ENCODE peak calls at places on chromosomes 2 and 18, in nine cellular contexts. One of them, this sample, is unnamed.

GRCh38 chr18:4352746-4353522 is 102.2 kb downstream of the DLGAP1 start:
- DNase-seq in MCF 10A: no peak
- DNase-seq in neural progenitor cell: peak
- DNase-seq in foreskin fibroblast: no peak
- DNase-seq in CD8-positive, alpha-beta T cell: no peak
- DNase-seq in thoracic aorta: no peak
- DNase-seq in GM12878: no peak
- DNase-seq in fibroblast of the aortic adventitia: no peak
- DNase-seq in RWPE1: no peak
- DNase-seq in this sample: no peak

GRCh38 chr2:102664439-102665042 is 45.2 kb downstream of the SLC9A2 start:
- DNase-seq in RWPE1: peak
- DNase-seq in thoracic aorta: no peak
- DNase-seq in CD8-positive, alpha-beta T cell: no peak
- DNase-seq in foreskin fibroblast: no peak
- DNase-seq in MCF 10A: peak
- DNase-seq in neural progenitor cell: no peak
- DNase-seq in GM12878: peak
- DNase-seq in fibroblast of the aortic adventitia: peak
- DNase-seq in this sample: peak

GRCh38 chr18:41324020-41324791 is 630.8 kb upstream of the PIK3C3 start:
- DNase-seq in fibroblast of the aortic adventitia: no peak
- DNase-seq in neural progenitor cell: no peak
- DNase-seq in thoracic aorta: no peak
- DNase-seq in foreskin fibroblast: peak
- DNase-seq in RWPE1: no peak
- DNase-seq in CD8-positive, alpha-beta T cell: no peak
- DNase-seq in MCF 10A: no peak
- DNase-seq in GM12878: no peak
- DNase-seq in this sample: no peak

GRCh38 chr2:197599285-197599965 is 76.0 kb downstream of the RFTN2 start:
- DNase-seq in GM12878: no peak
- DNase-seq in MCF 10A: peak
- DNase-seq in CD8-positive, alpha-beta T cell: peak
- DNase-seq in foreskin fibroblast: no peak
- DNase-seq in thoracic aorta: no peak
- DNase-seq in neural progenitor cell: peak
- DNase-seq in fibroblast of the aortic adventitia: peak
- DNase-seq in RWPE1: peak
- DNase-seq in this sample: peak

GRCh38 chr18:8635087-8635486 is 25.9 kb downstream of the RAB12 start:
- DNase-seq in GM12878: no peak
- DNase-seq in neural progenitor cell: no peak
- DNase-seq in MCF 10A: no peak
- DNase-seq in thoracic aorta: no peak
- DNase-seq in foreskin fibroblast: no peak
- DNase-seq in fibroblast of the aortic adventitia: peak
- DNase-seq in CD8-positive, alpha-beta T cell: no peak
- DNase-seq in RWPE1: no peak
- DNase-seq in this sample: no peak

GRCh38 chr2:128738446-128739110 is 419.9 kb upstream of the HS6ST1 start:
- DNase-seq in CD8-positive, alpha-beta T cell: no peak
- DNase-seq in RWPE1: no peak
- DNase-seq in foreskin fibroblast: no peak
- DNase-seq in neural progenitor cell: no peak
- DNase-seq in thoracic aorta: no peak
- DNase-seq in fibroblast of the aortic adventitia: no peak
- DNase-seq in GM12878: no peak
- DNase-seq in MCF 10A: no peak
- DNase-seq in this sample: no peak

GRCh38 chr2:29130295-29130694 is 15.1 kb downstream of the CLIP4 start:
- DNase-seq in GM12878: no peak
- DNase-seq in RWPE1: peak
- DNase-seq in thoracic aorta: no peak
- DNase-seq in foreskin fibroblast: peak
- DNase-seq in CD8-positive, alpha-beta T cell: no peak
- DNase-seq in neural progenitor cell: no peak
- DNase-seq in MCF 10A: peak
- DNase-seq in fibroblast of the aortic adventitia: peak
- DNase-seq in this sample: no peak

GRCh38 chr2:64354857-64355680 is 98.9 kb upstream of the LGALSL start:
- DNase-seq in foreskin fibroblast: peak
- DNase-seq in CD8-positive, alpha-beta T cell: no peak
- DNase-seq in neural progenitor cell: no peak
- DNase-seq in thoracic aorta: no peak
- DNase-seq in MCF 10A: peak
- DNase-seq in GM12878: no peak
- DNase-seq in fibroblast of the aortic adventitia: peak
- DNase-seq in RWPE1: peak
- DNase-seq in this sample: no peak

GRCh38 chr2:101197215-101197745 is 46.1 kb upstream of the TBC1D8 start:
- DNase-seq in GM12878: no peak
- DNase-seq in thoracic aorta: no peak
- DNase-seq in CD8-positive, alpha-beta T cell: no peak
- DNase-seq in MCF 10A: no peak
- DNase-seq in neural progenitor cell: no peak
- DNase-seq in fibroblast of the aortic adventitia: peak
- DNase-seq in RWPE1: no peak
- DNase-seq in foreskin fibroblast: no peak
- DNase-seq in this sample: no peak

GRCh38 chr18:3226048-3226447 is 6.3 kb upstream of the MYOM1 start:
- DNase-seq in MCF 10A: no peak
- DNase-seq in GM12878: no peak
- DNase-seq in RWPE1: no peak
- DNase-seq in neural progenitor cell: no peak
- DNase-seq in foreskin fibroblast: no peak
- DNase-seq in CD8-positive, alpha-beta T cell: no peak
- DNase-seq in fibroblast of the aortic adventitia: no peak
- DNase-seq in thoracic aorta: no peak
- DNase-seq in this sample: no peak

GRCh38 chr2:101007415-101008345 is 5.6 kb downstream of the RPL31 start:
- DNase-seq in MCF 10A: no peak
- DNase-seq in CD8-positive, alpha-beta T cell: no peak
- DNase-seq in fibroblast of the aortic adventitia: no peak
- DNase-seq in GM12878: no peak
- DNase-seq in neural progenitor cell: no peak
- DNase-seq in thoracic aorta: no peak
- DNase-seq in RWPE1: no peak
- DNase-seq in foreskin fibroblast: no peak
- DNase-seq in this sample: no peak

GRCh38 chr2:28661589-28662001 is 90.0 kb upstream of the PPP1CB start:
- DNase-seq in RWPE1: peak
- DNase-seq in GM12878: no peak
- DNase-seq in foreskin fibroblast: peak
- DNase-seq in thoracic aorta: no peak
- DNase-seq in neural progenitor cell: no peak
- DNase-seq in MCF 10A: peak
- DNase-seq in fibroblast of the aortic adventitia: peak
- DNase-seq in CD8-positive, alpha-beta T cell: no peak
- DNase-seq in this sample: no peak

DNA sequence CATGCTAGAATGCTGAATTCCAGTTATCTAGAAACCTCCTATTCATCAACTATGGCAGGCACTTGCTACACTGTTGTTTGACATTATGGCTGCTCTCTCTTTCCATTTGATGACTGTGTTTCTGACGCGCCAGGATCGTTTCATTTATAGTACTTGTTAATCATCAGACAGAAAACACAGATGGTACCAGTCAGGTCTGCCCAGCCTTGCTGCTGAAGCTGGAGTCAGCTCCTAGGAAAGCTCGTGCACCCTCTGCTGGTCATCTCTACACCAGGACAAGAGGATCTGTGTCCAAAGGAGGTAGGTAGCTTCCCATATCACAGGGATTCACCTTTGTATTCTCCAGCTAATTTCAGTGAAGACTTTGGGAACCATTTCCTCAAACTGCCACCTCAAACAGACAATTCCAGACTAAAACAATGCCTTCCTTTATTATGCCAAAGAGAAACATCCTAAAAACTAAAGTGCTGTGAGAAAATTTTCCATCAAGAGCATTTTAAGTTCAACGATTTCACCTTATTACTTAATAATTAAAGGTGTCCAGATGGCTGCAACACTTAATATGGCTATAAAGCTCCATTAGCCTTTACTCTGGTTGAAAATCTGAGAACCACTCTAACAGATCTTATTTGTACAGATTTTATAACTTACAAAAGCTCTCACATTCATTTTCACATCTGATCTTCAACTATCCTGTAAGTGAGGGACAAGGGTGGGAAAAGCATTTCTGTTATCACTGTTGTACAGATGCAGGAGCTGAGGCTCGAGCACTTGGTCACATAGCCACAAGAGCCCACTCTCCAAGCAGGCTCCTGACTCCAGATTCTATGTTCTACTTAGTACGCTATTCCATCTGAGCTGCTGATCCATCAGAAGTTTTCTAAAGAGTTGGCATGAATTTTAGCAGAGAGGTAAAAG is 17.5 kb downstream of the METTL8 start:
- DNase-seq in fibroblast of the aortic adventitia: peak
- DNase-seq in neural progenitor cell: peak
- DNase-seq in RWPE1: peak
- DNase-seq in CD8-positive, alpha-beta T cell: peak
- DNase-seq in MCF 10A: peak
- DNase-seq in foreskin fibroblast: peak
- DNase-seq in GM12878: peak
- DNase-seq in thoracic aorta: peak
- DNase-seq in this sample: peak
- TF ChIP-seq CTCF in fibroblast of the aortic adventitia: peak
- TF ChIP-seq CTCF in neural progenitor cell: peak
- TF ChIP-seq CTCF in RWPE1: peak
- TF ChIP-seq CTCF in CD8-positive, alpha-beta T cell: peak
- TF ChIP-seq CTCF in MCF 10A: peak
- TF ChIP-seq CTCF in foreskin fibroblast: peak
- TF ChIP-seq CTCF in GM12878: peak
- TF ChIP-seq CTCF in thoracic aorta: peak
- TF ChIP-seq CTCF in this sample: peak

DNA sequence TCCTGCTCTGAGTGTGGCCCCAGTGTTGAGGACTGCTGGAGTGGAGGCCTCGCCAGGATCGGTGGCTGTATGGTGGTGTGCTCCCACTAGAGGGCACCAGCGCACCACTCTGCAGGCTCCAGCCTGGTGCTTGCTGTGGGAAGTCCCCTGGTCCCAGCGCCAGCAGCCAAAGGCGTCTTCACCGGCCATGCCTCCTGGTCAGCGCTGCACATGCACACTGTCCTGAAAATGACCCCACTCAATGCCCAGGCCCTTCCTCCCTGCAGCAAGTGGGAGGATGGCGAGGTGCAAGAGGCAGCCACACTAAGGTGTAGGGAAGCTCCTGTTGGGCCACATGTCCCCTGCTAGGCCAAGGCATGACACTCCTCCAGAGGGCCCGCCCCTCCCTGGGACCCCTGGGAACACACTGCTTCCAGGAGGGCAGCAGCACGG is 136.5 kb downstream of the CTIF start:
- DNase-seq in GM12878: peak
- DNase-seq in fibroblast of the aortic adventitia: peak
- DNase-seq in RWPE1: peak
- DNase-seq in foreskin fibroblast: peak
- DNase-seq in CD8-positive, alpha-beta T cell: peak
- DNase-seq in MCF 10A: peak
- DNase-seq in neural progenitor cell: peak
- DNase-seq in thoracic aorta: peak
- DNase-seq in this sample: peak
- TF ChIP-seq CTCF in GM12878: peak
- TF ChIP-seq CTCF in fibroblast of the aortic adventitia: peak
- TF ChIP-seq CTCF in RWPE1: peak
- TF ChIP-seq CTCF in foreskin fibroblast: peak
- TF ChIP-seq CTCF in CD8-positive, alpha-beta T cell: peak
- TF ChIP-seq CTCF in MCF 10A: peak
- TF ChIP-seq CTCF in neural progenitor cell: peak
- TF ChIP-seq CTCF in thoracic aorta: peak
- TF ChIP-seq CTCF in this sample: peak

GRCh38 chr2:73828818-73829570 is at the start of gene STAMBP:
- DNase-seq in CD8-positive, alpha-beta T cell: peak
- DNase-seq in neural progenitor cell: peak
- DNase-seq in thoracic aorta: peak
- DNase-seq in fibroblast of the aortic adventitia: peak
- DNase-seq in RWPE1: peak
- DNase-seq in MCF 10A: peak
- DNase-seq in foreskin fibroblast: peak
- DNase-seq in GM12878: peak
- DNase-seq in this sample: peak

GRCh38 chr2:73828389-73828817 is 358 bp upstream of the STAMBP start:
- DNase-seq in neural progenitor cell: no peak
- DNase-seq in foreskin fibroblast: no peak
- DNase-seq in thoracic aorta: no peak
- DNase-seq in CD8-positive, alpha-beta T cell: no peak
- DNase-seq in MCF 10A: no peak
- DNase-seq in RWPE1: no peak
- DNase-seq in GM12878: no peak
- DNase-seq in fibroblast of the aortic adventitia: no peak
- DNase-seq in this sample: no peak

GRCh38 chr2:73827660-73828388 is 937 bp upstream of the STAMBP start:
- DNase-seq in MCF 10A: no peak
- DNase-seq in CD8-positive, alpha-beta T cell: no peak
- DNase-seq in GM12878: no peak
- DNase-seq in neural progenitor cell: no peak
- DNase-seq in foreskin fibroblast: no peak
- DNase-seq in fibroblast of the aortic adventitia: no peak
- DNase-seq in thoracic aorta: no peak
- DNase-seq in RWPE1: no peak
- DNase-seq in this sample: no peak

GRCh38 chr2:73825408-73825807 is 3.4 kb upstream of the STAMBP start:
- DNase-seq in MCF 10A: no peak
- DNase-seq in foreskin fibroblast: peak
- DNase-seq in neural progenitor cell: no peak
- DNase-seq in fibroblast of the aortic adventitia: no peak
- DNase-seq in thoracic aorta: no peak
- DNase-seq in RWPE1: no peak
- DNase-seq in CD8-positive, alpha-beta T cell: no peak
- DNase-seq in GM12878: no peak
- DNase-seq in this sample: no peak

DNA sequence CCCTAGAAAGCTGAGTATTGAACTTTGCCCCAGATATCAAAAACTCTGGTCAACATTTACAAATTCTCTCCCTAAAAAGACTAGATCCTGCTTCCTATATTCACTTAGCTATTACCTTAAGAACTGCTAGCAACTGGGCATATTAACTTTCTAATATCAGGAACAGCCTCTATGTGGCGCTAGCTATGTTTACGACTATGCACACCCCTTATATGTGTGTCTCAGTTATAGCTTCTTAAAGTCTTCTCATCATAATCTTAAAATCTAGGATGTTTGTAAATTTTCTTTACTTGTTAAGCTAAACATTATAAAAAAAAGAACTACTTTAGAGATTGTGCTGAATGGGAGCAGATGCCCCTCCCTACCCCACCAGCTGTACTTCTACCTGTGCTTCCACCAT is 1.7 kb upstream of the STAMBP start:
- DNase-seq in CD8-positive, alpha-beta T cell: no peak
- DNase-seq in GM12878: no peak
- DNase-seq in foreskin fibroblast: no peak
- DNase-seq in MCF 10A: peak
- DNase-seq in RWPE1: no peak
- DNase-seq in fibroblast of the aortic adventitia: peak
- DNase-seq in neural progenitor cell: no peak
- DNase-seq in thoracic aorta: no peak
- DNase-seq in this sample: no peak
- TF ChIP-seq CTCF in CD8-positive, alpha-beta T cell: no peak
- TF ChIP-seq CTCF in GM12878: peak
- TF ChIP-seq CTCF in foreskin fibroblast: peak
- TF ChIP-seq CTCF in MCF 10A: peak
- TF ChIP-seq CTCF in RWPE1: peak
- TF ChIP-seq CTCF in fibroblast of the aortic adventitia: peak
- TF ChIP-seq CTCF in neural progenitor cell: peak
- TF ChIP-seq CTCF in thoracic aorta: no peak
- TF ChIP-seq CTCF in this sample: peak

GRCh38 chr2:231190531-231191197 is 7.8 kb upstream of the ARMC9 start:
- DNase-seq in MCF 10A: no peak
- DNase-seq in neural progenitor cell: peak
- DNase-seq in fibroblast of the aortic adventitia: peak
- DNase-seq in foreskin fibroblast: no peak
- DNase-seq in RWPE1: no peak
- DNase-seq in CD8-positive, alpha-beta T cell: no peak
- DNase-seq in GM12878: no peak
- DNase-seq in thoracic aorta: no peak
- DNase-seq in this sample: peak
- TF ChIP-seq CTCF in MCF 10A: no peak
- TF ChIP-seq CTCF in neural progenitor cell: peak
- TF ChIP-seq CTCF in fibroblast of the aortic adventitia: peak
- TF ChIP-seq CTCF in foreskin fibroblast: no peak
- TF ChIP-seq CTCF in RWPE1: no peak
- TF ChIP-seq CTCF in CD8-positive, alpha-beta T cell: no peak
- TF ChIP-seq CTCF in GM12878: no peak
- TF ChIP-seq CTCF in thoracic aorta: no peak
- TF ChIP-seq CTCF in this sample: no peak